ENCODE peak calls at places on chromosome 1, in ten cellular contexts. Z is CD8-positive, alpha-beta T cell; U is fibroblast of mammary gland; B is AG09309; E is lower lobe of right lung; I is stomach; F is HAP-1; S is lower leg skin; O is aorta; X is A673. C is an unnamed sample.

GRCh38 chr1:234303231-234303630 is 70.0 kb upstream of the COA6 start:
- DNase-seq in E (no peak), O (no peak), Z (no peak), F (no peak), U (no peak), B (no peak), X (peak), I (no peak), S (peak), C (no peak)

GRCh38 chr1:219041141-219041540 is 132.5 kb upstream of the LYPLAL1 start:
- DNase-seq in F (no peak), B (no peak), E (no peak), I (no peak), S (no peak), X (no peak), O (no peak), U (peak), Z (no peak), C (no peak)

GRCh38 chr1:40762144-40762923 is 21.3 kb upstream of the KCNQ4 start:
- DNase-seq in O (no peak), X (no peak), U (no peak), F (no peak), Z (no peak), I (no peak), B (no peak), E (no peak), S (no peak), C (no peak)

GRCh38 chr1:68481041-68481440 is 15.8 kb downstream of the DEPDC1 start:
- DNase-seq in I (no peak), U (peak), Z (no peak), O (no peak), F (peak), X (no peak), E (no peak), S (no peak), B (no peak), C (no peak)

GRCh38 chr1:27360159-27361043 is 6.4 kb downstream of the MAP3K6 start:
- DNase-seq in S (no peak), Z (peak), E (peak), F (no peak), X (no peak), I (no peak), O (no peak), U (no peak), B (no peak), C (peak)

GRCh38 chr1:11281518-11282331 is 8.7 kb downstream of the UBIAD1 start:
- DNase-seq in O (peak), F (no peak), S (no peak), E (peak), U (peak), X (no peak), B (peak), Z (no peak), I (no peak), C (no peak)

GRCh38 chr1:202189919-202190715 is 3.5 kb upstream of the LGR6 start:
- DNase-seq in F (no peak), Z (no peak), S (no peak), O (no peak), U (no peak), E (no peak), I (no peak), B (no peak), X (no peak), C (no peak)

GRCh38 chr1:8182034-8182761 is 135.7 kb upstream of the SLC45A1 start:
- DNase-seq in X (no peak), S (no peak), Z (no peak), O (no peak), U (peak), I (peak), B (no peak), E (peak), F (no peak), C (no peak)

GRCh38 chr1:33634806-33635205 is 162.4 kb downstream of the ZSCAN20 start:
- DNase-seq in B (no peak), U (peak), E (no peak), O (no peak), S (peak), Z (no peak), X (peak), F (peak), I (peak), C (peak)

GRCh38 chr1:84907095-84907827 is 14.3 kb upstream of the LPAR3 start:
- DNase-seq in O (no peak), E (no peak), X (no peak), I (no peak), B (peak), U (no peak), S (no peak), Z (no peak), F (no peak), C (peak)

GRCh38 chr1:107572674-107573205 is 392.2 kb downstream of the VAV3 start:
- DNase-seq in F (no peak), S (no peak), Z (no peak), X (peak), B (peak), U (peak), E (no peak), I (no peak), O (no peak), C (no peak)

GRCh38 chr1:2801535-2802291 is at the start of gene TTC34:
- DNase-seq in Z (peak), X (peak), S (no peak), U (no peak), I (peak), E (peak), F (peak), O (peak), B (no peak), C (peak)

GRCh38 chr1:218080818-218081217 is 204.3 kb upstream of the RRP15 start:
- DNase-seq in O (no peak), E (no peak), X (no peak), Z (no peak), F (no peak), I (no peak), S (no peak), B (no peak), U (no peak), C (no peak)

GRCh38 chr1:32345289-32345827 is 9.3 kb upstream of the MARCKSL1 start:
- DNase-seq in Z (peak), U (peak), X (no peak), F (no peak), O (no peak), B (no peak), E (no peak), S (no peak), I (peak), C (no peak)

GRCh38 chr1:182666736-182667135 is 17.7 kb downstream of the RGS8 start:
- DNase-seq in F (no peak), S (no peak), O (no peak), X (no peak), U (no peak), B (no peak), E (no peak), Z (no peak), I (no peak), C (peak)

GRCh38 chr1:79079770-79080169 is 73.2 kb upstream of the ADGRL4 start:
- DNase-seq in X (peak), F (no peak), U (peak), Z (no peak), I (no peak), S (no peak), B (peak), O (peak), E (no peak), C (peak)

GRCh38 chr1:156122519-156123355 is 8.2 kb downstream of the LMNA start:
- DNase-seq in Z (no peak), B (no peak), O (peak), X (no peak), I (peak), U (peak), F (peak), E (peak), S (peak), C (no peak)

GRCh38 chr1:54745864-54746263 is 18.5 kb downstream of the PARS2 start:
- DNase-seq in X (no peak), Z (no peak), O (no peak), E (no peak), I (no peak), S (peak), F (no peak), B (no peak), U (no peak), C (no peak)

GRCh38 chr1:12469493-12469892 is 148.5 kb downstream of the DHRS3 start:
- DNase-seq in U (no peak), O (no peak), Z (no peak), X (no peak), S (peak), B (no peak), E (no peak), I (no peak), F (no peak), C (no peak)

GRCh38 chr1:220300442-220301121 is 28.3 kb upstream of the RAB3GAP2 start:
- DNase-seq in B (peak), F (peak), S (peak), Z (no peak), I (peak), O (peak), U (peak), X (peak), E (peak), C (peak)

GRCh38 chr1:155024315-155024714 is 9.3 kb downstream of the DCST2 start:
- DNase-seq in B (no peak), I (no peak), X (no peak), Z (no peak), O (no peak), S (no peak), U (no peak), F (no peak), E (no peak), C (no peak)

GRCh38 chr1:99548924-99549605 is 96.8 kb upstream of the PALMD start:
- DNase-seq in S (no peak), F (no peak), I (peak), X (peak), B (no peak), U (peak), O (no peak), E (no peak), Z (no peak), C (no peak)

GRCh38 chr1:18090636-18091035 is 17.0 kb upstream of the IGSF21 start:
- DNase-seq in X (no peak), I (no peak), F (peak), S (no peak), E (no peak), Z (no peak), O (no peak), B (no peak), U (no peak), C (peak)

GRCh38 chr1:162020145-162020544 is 3.5 kb downstream of the OLFML2B start:
- DNase-seq in S (no peak), E (no peak), F (no peak), I (no peak), X (no peak), O (no peak), Z (no peak), U (peak), B (no peak), C (no peak)

GRCh38 chr1:248359415-248359814 is 2.0 kb upstream of the OR2T4 start:
- DNase-seq in O (no peak), E (no peak), S (no peak), F (no peak), X (no peak), B (no peak), Z (no peak), U (no peak), I (no peak), C (no peak)

DNA sequence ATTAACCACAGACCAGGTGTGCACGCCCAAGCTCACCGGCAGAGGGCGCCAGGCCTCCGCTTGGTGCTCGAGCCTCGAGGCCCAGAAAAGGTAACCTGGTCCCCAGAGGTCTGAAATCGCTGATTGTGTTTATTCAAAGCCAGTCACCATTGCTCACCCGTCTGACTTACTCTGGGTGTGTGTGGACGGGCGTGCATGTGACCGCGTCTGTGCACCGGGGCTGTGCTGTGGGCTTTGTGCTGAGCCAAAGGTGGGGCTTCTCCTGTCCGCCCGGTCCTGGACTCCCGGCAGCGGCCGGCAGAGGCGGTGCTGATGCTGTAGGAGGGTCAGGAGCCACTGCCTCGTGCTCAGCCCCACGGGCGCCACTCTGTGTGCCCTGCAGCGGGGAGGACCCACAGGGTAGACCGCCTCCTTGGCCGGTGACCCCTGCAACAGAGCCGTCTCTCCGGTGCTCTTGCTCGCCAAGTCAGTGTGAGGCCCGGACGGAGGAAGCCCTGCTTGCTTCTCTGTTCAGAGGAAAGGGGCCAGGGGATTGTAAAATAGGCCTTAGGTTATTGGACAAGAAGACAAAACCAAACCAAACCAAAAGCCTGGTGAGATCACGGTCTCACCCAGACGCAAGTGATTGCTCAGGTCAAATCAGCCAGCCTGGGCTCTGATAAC is 32.0 kb upstream of the BTG2 start:
- DNase-seq in B (no peak), F (peak), U (peak), Z (peak), I (peak), O (peak), X (peak), S (peak), E (peak), C (peak)
- H3K4me3 ChIP-seq in B (no peak), F (no peak), U (no peak), Z (peak), I (peak), O (no peak), X (no peak), S (no peak), E (peak), C (peak)

GRCh38 chr1:118982816-118983557 is 5.2 kb downstream of the TBX15 start:
- DNase-seq in X (no peak), O (no peak), E (no peak), I (no peak), Z (no peak), B (no peak), S (no peak), U (no peak), F (no peak), C (peak)
- H3K4me3 ChIP-seq in X (no peak), O (no peak), E (no peak), I (no peak), Z (no peak), B (no peak), S (no peak), U (peak), F (no peak), C (peak)

GRCh38 chr1:153533689-153534201 is 2.0 kb downstream of the S100A6 start:
- DNase-seq in S (peak), E (no peak), U (peak), Z (no peak), X (peak), O (peak), B (peak), I (no peak), F (no peak), C (no peak)
- H3K4me3 ChIP-seq in S (no peak), E (peak), U (peak), Z (peak), X (peak), O (peak), B (peak), I (peak), F (no peak), C (peak)

DNA sequence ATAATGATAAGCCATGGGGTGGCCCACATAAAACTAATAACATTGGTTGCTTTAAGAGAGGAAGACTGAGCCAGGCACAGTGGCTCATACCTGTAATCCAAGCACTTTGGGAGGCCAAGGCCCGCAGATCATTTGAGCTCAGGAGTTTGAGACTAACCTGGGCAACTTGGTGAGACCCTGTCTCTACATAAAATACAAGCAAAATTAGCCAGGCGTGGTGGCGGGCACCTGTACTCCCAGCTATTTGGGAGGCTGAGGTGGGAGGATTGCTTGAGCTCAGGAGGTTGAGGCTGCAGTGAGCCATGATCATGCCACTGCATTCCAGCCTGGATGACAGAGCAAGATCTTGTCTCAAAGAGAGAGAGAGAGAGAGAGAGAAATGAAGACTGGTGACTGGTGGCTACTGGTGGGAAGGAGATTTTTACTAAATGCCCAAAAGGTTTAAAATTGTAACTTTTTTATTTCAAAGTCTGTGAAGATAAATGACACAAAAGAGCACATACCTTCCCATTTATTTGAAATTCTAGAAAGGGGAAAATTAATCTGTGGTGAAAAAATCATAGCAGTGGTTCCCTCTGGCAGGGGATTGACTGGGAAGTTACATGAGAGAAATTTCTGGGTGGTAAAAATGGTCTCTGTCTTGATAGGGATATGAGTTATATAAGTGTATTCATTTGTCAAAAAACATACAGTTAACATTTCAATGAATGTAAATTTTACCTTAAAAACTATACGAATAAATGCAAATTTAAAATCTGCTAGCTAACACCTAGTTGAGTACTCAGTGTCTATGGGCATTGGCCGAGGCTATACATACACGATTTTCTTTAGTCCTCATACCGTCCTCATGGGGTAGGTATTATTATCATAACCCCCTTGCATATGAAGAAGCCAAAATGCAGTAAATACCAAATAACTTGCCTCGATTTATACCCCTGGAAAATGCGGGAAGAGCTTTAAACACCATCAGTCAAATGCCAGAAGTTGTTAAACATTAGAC is 2.2 kb upstream of the NBPF1 start:
- DNase-seq in Z (peak), O (peak), I (peak), F (peak), E (peak), U (no peak), S (peak), B (no peak), X (no peak), C (no peak)
- H3K4me3 ChIP-seq in Z (no peak), O (no peak), I (no peak), F (no peak), E (no peak), U (no peak), S (no peak), B (no peak), X (no peak), C (no peak)

GRCh38 chr1:224393331-224393730 is 36.7 kb downstream of the CNIH4 start:
- DNase-seq in B (no peak), F (no peak), Z (no peak), E (no peak), S (no peak), O (no peak), X (no peak), I (no peak), U (no peak), C (no peak)
- H3K4me3 ChIP-seq in B (no peak), F (no peak), Z (no peak), E (no peak), S (no peak), O (no peak), X (no peak), I (no peak), U (no peak), C (no peak)

C was measured in GM23338.